ENCODE peak calls at places on chromosomes 16 and 17, in six cellular contexts. B is bronchial epithelial cell, W is mucosa of descending colon, C is HCT116, J is cardiac muscle cell, Y is GM13977. I is an unnamed sample.

GRCh38 chr17:6637458-6637840 is 3.1 kb downstream of the KIAA0753 start:
- DNase-seq in W (no peak), B (no peak), C (no peak), Y (no peak), J (no peak), I (no peak)

GRCh38 chr17:258045-258734 is 76.7 kb upstream of the DOC2B start:
- DNase-seq in Y (no peak), W (no peak), B (no peak), C (no peak), J (no peak), I (no peak)

GRCh38 chr17:44108440-44109311 is 14.8 kb downstream of the HDAC5 start:
- DNase-seq in W (peak; percentile 62), J (peak; percentile 94), Y (no peak), B (no peak), C (no peak), I (peak; percentile 66)

GRCh38 chr16:87919681-87919994 is 16.7 kb downstream of the CA5A start:
- DNase-seq in B (no peak), J (no peak), Y (no peak), W (no peak), C (no peak), I (no peak)

GRCh38 chr17:4087911-4088693 is 54.7 kb downstream of the ZZEF1 start:
- DNase-seq in Y (no peak), J (peak; percentile 17), C (no peak), W (no peak), B (peak; percentile 25), I (no peak)

GRCh38 chr16:28237754-28238357 is 26.1 kb upstream of the XPO6 start:
- DNase-seq in W (no peak), J (no peak), Y (no peak), B (no peak), C (no peak), I (no peak)

GRCh38 chr16:2970563-2970962 is 1.4 kb downstream of the PAQR4 start:
- DNase-seq in Y (no peak), W (no peak), J (no peak), B (no peak), C (no peak), I (no peak)

GRCh38 chr17:62965149-62965648 is 836 bp upstream of the TANC2 start:
- DNase-seq in W (no peak), J (no peak), B (no peak), Y (no peak), C (no peak), I (no peak)

GRCh38 chr16:68786685-68787418 is 49.8 kb downstream of the CDH1 start:
- DNase-seq in Y (no peak), B (peak; percentile 93), C (no peak), W (no peak), J (peak; percentile 64), I (no peak)

GRCh38 chr17:17073627-17074521 is 31.6 kb downstream of the MPRIP start:
- DNase-seq in C (no peak), J (no peak), B (no peak), Y (no peak), W (no peak), I (peak; percentile 12)

GRCh38 chr17:69213059-69213813 is 15.4 kb downstream of the ABCA10 start:
- DNase-seq in B (no peak), J (no peak), W (no peak), C (no peak), Y (no peak), I (no peak)

GRCh38 chr16:10988164-10988803 is 43.9 kb downstream of the CLEC16A start:
- DNase-seq in Y (peak; percentile 57), B (no peak), W (no peak), C (no peak), J (no peak), I (no peak)

GRCh38 chr17:79109584-79109983 is 35.0 kb downstream of the ENGASE start:
- DNase-seq in W (no peak), Y (no peak), J (no peak), B (no peak), C (no peak), I (no peak)

GRCh38 chr17:61235821-61236197 is 163.8 kb upstream of the TBX2 start:
- DNase-seq in C (no peak), J (peak; percentile 64), B (peak; percentile 10), Y (no peak), W (no peak), I (no peak)

GRCh38 chr16:4052801-4053662 is 63.2 kb downstream of the ADCY9 start:
- DNase-seq in W (peak; percentile 76), C (peak; percentile 15), Y (no peak), J (peak; percentile 42), B (peak; percentile 78), I (peak; percentile 57)

GRCh38 chr16:65489531-65490023 is 367.7 kb upstream of the CDH11 start:
- DNase-seq in Y (no peak), C (no peak), J (peak; percentile 3), W (no peak), B (peak; percentile 21), I (no peak)

GRCh38 chr17:33192961-33193911 is 99.9 kb downstream of the ASIC2 start:
- DNase-seq in B (no peak), Y (no peak), C (no peak), W (no peak), J (no peak), I (no peak)

GRCh38 chr17:38431343-38432145 is 3.3 kb downstream of the ARHGAP23 start:
- DNase-seq in J (no peak), C (no peak), B (no peak), Y (no peak), W (no peak), I (no peak)

GRCh38 chr17:78725448-78726021 is 56.5 kb downstream of the CYTH1 start:
- DNase-seq in W (no peak), B (no peak), J (no peak), C (no peak), Y (peak; percentile 62), I (no peak)

GRCh38 chr16:5042574-5043171 is 8.9 kb upstream of the NAGPA start:
- DNase-seq in W (no peak), J (no peak), Y (no peak), B (peak; percentile 53), C (peak; percentile 27), I (no peak)

GRCh38 chr16:62035115-62036092 is 834 bp downstream of the CDH8 start:
- DNase-seq in J (no peak), Y (no peak), B (no peak), C (no peak), W (no peak), I (peak; percentile 64)

GRCh38 chr16:89002851-89003830 is 26.1 kb upstream of the CBFA2T3 start:
- DNase-seq in W (no peak), Y (no peak), J (no peak), B (no peak), C (no peak), I (no peak)

GRCh38 chr16:2939968-2940367 is 24.1 kb upstream of the KREMEN2 start:
- DNase-seq in W (no peak), B (no peak), J (no peak), Y (no peak), C (no peak), I (no peak)

GRCh38 chr17:39002991-39003715 is 36.0 kb upstream of the FBXO47 start:
- DNase-seq in Y (no peak), B (no peak), W (peak; percentile 60), C (no peak), J (peak; percentile 90), I (no peak)

GRCh38 chr17:42843358-42843934 is 934 bp upstream of the AOC2 start:
- DNase-seq in W (peak; percentile 48), B (peak; percentile 56), J (peak; percentile 86), Y (peak; percentile 64), C (peak; percentile 51), I (peak; percentile 37)

GRCh38 chr16:12087901-12088364 is 111.4 kb downstream of the SNX29 start:
- DNase-seq in J (no peak), Y (peak; percentile 48), W (peak; percentile 34), B (no peak), C (no peak), I (no peak)

GRCh38 chr16:88917915-88918627 is 51.6 kb upstream of the PABPN1L start:
- DNase-seq in C (no peak), B (no peak), Y (no peak), J (no peak), W (no peak), I (no peak)

GRCh38 chr16:1469693-1470201 is 5.1 kb downstream of the CLCN7 start:
- DNase-seq in W (peak; percentile 12), B (no peak), C (no peak), Y (no peak), J (no peak), I (no peak)

GRCh38 chr16:30340621-30341020 is 14.5 kb downstream of the CD2BP2 start:
- DNase-seq in W (no peak), J (no peak), B (no peak), C (no peak), Y (no peak), I (no peak)

GRCh38 chr16:2102471-2102870 is 33.2 kb downstream of the PKD1 start:
- DNase-seq in J (no peak), W (no peak), B (no peak), Y (no peak), C (no peak), I (no peak)

GRCh38 chr16:23384878-23385277 is 68.1 kb downstream of the COG7 start:
- DNase-seq in Y (no peak), B (peak; percentile 64), C (no peak), J (no peak), W (no peak), I (no peak)

DNA sequence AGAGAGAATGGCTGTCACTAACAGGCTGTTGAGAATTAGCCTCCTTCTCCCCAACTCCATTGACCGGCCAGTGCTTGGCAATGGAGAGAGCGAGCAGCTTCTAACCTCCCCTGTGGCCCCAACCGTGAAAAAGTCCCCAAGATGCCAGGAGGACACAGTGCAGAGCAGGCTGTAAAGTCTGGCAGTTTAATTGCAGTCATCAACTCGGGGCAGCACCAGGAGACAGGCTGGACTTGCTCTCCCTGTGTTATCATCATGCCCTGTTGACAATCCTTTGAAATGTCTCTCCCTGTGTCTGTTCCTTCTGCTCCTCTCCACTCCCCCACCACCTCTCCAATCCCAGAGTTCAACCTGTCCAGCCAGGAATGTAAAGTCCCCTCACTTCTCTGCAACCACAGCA is 721 bp upstream of the CDRT4 start:
- DNase-seq in C (no peak), W (peak; percentile 61), J (no peak), Y (no peak), B (no peak), I (no peak)
- TF ChIP-seq CTCF in C (no peak), W (no peak), J (no peak), Y (no peak), B (no peak), I (no peak)

GRCh38 chr16:50386139-50386538 is 17.4 kb upstream of the BRD7 start:
- DNase-seq in B (no peak), J (no peak), C (no peak), Y (no peak), W (no peak), I (no peak)
- TF ChIP-seq CTCF in B (no peak), J (no peak), C (no peak), Y (no peak), W (no peak), I (no peak)

GRCh38 chr17:48952904-48953303 is 8.3 kb upstream of the SNF8 start:
- DNase-seq in C (no peak), Y (peak; percentile 38), W (no peak), B (no peak), J (no peak), I (no peak)

GRCh38 chr17:48951572-48951971 is 6.9 kb upstream of the SNF8 start:
- DNase-seq in B (no peak), C (no peak), Y (no peak), J (no peak), W (no peak), I (no peak)

GRCh38 chr17:48954300-48954755 is 9.7 kb upstream of the SNF8 start:
- DNase-seq in B (peak; percentile 27), Y (no peak), J (peak; percentile 76), C (peak; percentile 69), W (peak; percentile 70), I (peak; percentile 33)
- TF ChIP-seq CTCF in B (peak; percentile 49), Y (peak; percentile 26), J (peak; percentile 78), C (peak; percentile 89), W (no peak), I (no peak)

GRCh38 chr16:13911871-13912270 is 8.1 kb upstream of the ERCC4 start:
- DNase-seq in C (no peak), B (no peak), Y (no peak), J (no peak), W (no peak), I (no peak)
- TF ChIP-seq CTCF in C (no peak), B (no peak), Y (no peak), J (no peak), W (no peak), I (no peak)

I was measured in glutamatergic neuron.